ENCODE peak calls at places on chromosomes 1 and 21, in five cellular contexts. O, C, L, A and Z are unnamed samples.

GRCh38 chr1:10825592-10825991 is 29.1 kb upstream of the CASZ1 start:
- DNase-seq in A (no peak), C (no peak), O (no peak), L (no peak), Z (no peak)

GRCh38 chr1:240258910-240259309 is 167.2 kb downstream of the FMN2 start:
- DNase-seq in C (no peak), A (peak), L (no peak), O (no peak), Z (no peak)

GRCh38 chr1:55965981-55966461 is 613.3 kb downstream of the PLPP3 start:
- DNase-seq in L (no peak), C (no peak), O (no peak), A (no peak), Z (no peak)

GRCh38 chr21:38042246-38042645 is 126.0 kb upstream of the KCNJ6 start:
- DNase-seq in A (no peak), O (no peak), L (no peak), C (no peak), Z (no peak)

GRCh38 chr1:226665505-226666163 is 73.4 kb downstream of the ITPKB start:
- DNase-seq in C (no peak), A (no peak), O (no peak), L (no peak), Z (no peak)

GRCh38 chr1:1945782-1946393 is 26.8 kb upstream of the TMEM52 start:
- DNase-seq in C (no peak), L (no peak), O (no peak), A (no peak), Z (no peak)

GRCh38 chr1:28530456-28530855 is 22.4 kb upstream of the TRNAU1AP start:
- DNase-seq in A (no peak), O (no peak), C (no peak), L (no peak), Z (no peak)

GRCh38 chr21:42974832-42975820 is 764 bp downstream of the PKNOX1 start:
- DNase-seq in C (peak), L (no peak), A (peak), O (peak), Z (peak)

GRCh38 chr1:86933562-86934377 is 19.3 kb downstream of the HS2ST1 start:
- DNase-seq in C (no peak), L (no peak), O (no peak), A (no peak), Z (no peak)

GRCh38 chr1:42424201-42424600 is 31.6 kb downstream of the ZMYND12 start:
- DNase-seq in O (no peak), A (no peak), L (no peak), C (no peak), Z (no peak)

GRCh38 chr21:34986561-34987533 is 62.3 kb downstream of the RUNX1 start:
- DNase-seq in C (no peak), A (no peak), O (no peak), L (no peak), Z (no peak)

GRCh38 chr1:18144062-18144461 is 36.5 kb downstream of the IGSF21 start:
- DNase-seq in L (no peak), A (no peak), C (no peak), O (no peak), Z (no peak)

GRCh38 chr1:104933846-104934245 is 1184.1 kb downstream of the AMY1C start:
- DNase-seq in C (no peak), L (no peak), O (no peak), A (no peak), Z (no peak)

GRCh38 chr1:224067207-224067606 is 46.7 kb upstream of the FBXO28 start:
- DNase-seq in A (no peak), L (no peak), C (no peak), O (no peak), Z (no peak)

GRCh38 chr21:44065428-44065827 is 41.8 kb upstream of the PWP2 start:
- DNase-seq in O (no peak), L (no peak), C (peak), A (no peak), Z (peak)

GRCh38 chr1:10399487-10399917 is 638 bp downstream of the PGD start:
- DNase-seq in O (peak), C (no peak), A (no peak), L (no peak), Z (no peak)

GRCh38 chr1:153490272-153491051 is 30.0 kb upstream of the S100A7 start:
- DNase-seq in C (peak), A (peak), O (peak), L (no peak), Z (no peak)

GRCh38 chr1:244439391-244440032 is 12.2 kb downstream of the ADSS2 start:
- DNase-seq in A (no peak), O (no peak), C (no peak), L (no peak), Z (no peak)

GRCh38 chr1:50710099-50710498 is 250.0 kb downstream of the FAF1 start:
- DNase-seq in C (no peak), O (no peak), L (no peak), A (no peak), Z (no peak)

GRCh38 chr1:85330711-85331290 is 54.4 kb upstream of the BCL10 start:
- DNase-seq in L (no peak), C (peak), A (peak), O (no peak), Z (no peak)

GRCh38 chr1:98975113-98975512 is 29.5 kb downstream of the PLPPR5 start:
- DNase-seq in C (no peak), A (no peak), O (no peak), L (no peak), Z (no peak)

GRCh38 chr1:239929317-239929716 is 162.4 kb upstream of the FMN2 start:
- DNase-seq in A (no peak), O (no peak), C (no peak), L (no peak), Z (no peak)

GRCh38 chr1:61261585-61261984 is 179.2 kb downstream of the NFIA start:
- DNase-seq in O (no peak), C (no peak), L (no peak), A (no peak), Z (no peak)

GRCh38 chr1:12314328-12314903 is 84.6 kb downstream of the VPS13D start:
- DNase-seq in L (no peak), O (no peak), C (peak), A (peak), Z (no peak)

GRCh38 chr1:175935166-175935565 is 191.8 kb upstream of the TNR start:
- DNase-seq in O (no peak), C (no peak), L (no peak), A (no peak), Z (no peak)

GRCh38 chr1:923131-923990 is at the start of gene SAMD11:
- DNase-seq in C (peak), O (peak), L (no peak), A (peak), Z (peak)

GRCh38 chr1:241749041-241749798 is 97.1 kb downstream of the WDR64 start:
- DNase-seq in A (peak), C (no peak), L (no peak), O (no peak), Z (no peak)

GRCh38 chr1:205351984-205352713 is 4.6 kb downstream of the KLHDC8A start:
- DNase-seq in O (peak), L (no peak), A (no peak), C (no peak), Z (no peak)

GRCh38 chr1:5820026-5820421 is 172.2 kb downstream of the NPHP4 start:
- DNase-seq in O (peak), A (no peak), C (no peak), L (no peak), Z (no peak)

GRCh38 chr1:23376890-23377811 is 7.5 kb upstream of the ZNF436 start:
- DNase-seq in A (peak), L (no peak), C (no peak), O (peak), Z (no peak)

GRCh38 chr1:95018602-95019369 is 54.0 kb downstream of the ALG14 start:
- DNase-seq in O (no peak), C (no peak), L (no peak), A (peak), Z (no peak)

GRCh38 chr1:75616436-75617433 is 5.8 kb upstream of the SLC44A5 start:
- DNase-seq in A (peak), C (peak), L (no peak), O (peak), Z (no peak)